ENCODE peak calls at places on chromosomes 6 and 20, in seven cellular contexts. G is NCI-H1417; X is BJ; M is Caki2; F is activated naive CD4-positive, alpha-beta T cell; E is Right ventricle myocardium inferior; W is memory B cell. O is an unnamed sample.

GRCh38 chr20:56501116-56501515 is 23.4 kb upstream of the FAM209A start:
- DNase-seq in M (no peak), F (no peak), E (no peak), X (no peak), G (no peak), W (no peak), O (no peak)

GRCh38 chr6:170150590-170150945 is 140.3 kb downstream of the DLL1 start:
- DNase-seq in W (no peak), E (no peak), F (no peak), M (no peak), G (no peak), X (no peak), O (no peak)

GRCh38 chr20:36624068-36624813 is 18.7 kb downstream of the RAB5IF start:
- DNase-seq in X (no peak), G (no peak), F (no peak), M (no peak), E (no peak), W (no peak), O (no peak)

GRCh38 chr6:797479-798077 is 104.6 kb upstream of the EXOC2 start:
- DNase-seq in G (peak; percentile 12), X (no peak), W (peak; percentile 21), E (no peak), M (peak; percentile 48), F (no peak), O (no peak)

GRCh38 chr6:156534594-156534993 is 242.6 kb upstream of the ARID1B start:
- DNase-seq in M (no peak), F (no peak), X (no peak), E (no peak), G (no peak), W (no peak), O (no peak)

GRCh38 chr20:54407446-54407845 is 67.9 kb upstream of the DOK5 start:
- DNase-seq in M (peak; percentile 71), G (no peak), W (no peak), E (no peak), F (no peak), X (no peak), O (no peak)

GRCh38 chr6:109336221-109336955 is 45.9 kb downstream of the CD164 start:
- DNase-seq in G (no peak), F (no peak), E (no peak), W (no peak), M (no peak), X (no peak), O (no peak)

GRCh38 chr6:144134176-144134575 is 16.1 kb upstream of the STX11 start:
- DNase-seq in W (no peak), E (no peak), X (no peak), F (no peak), G (no peak), M (no peak), O (no peak)

GRCh38 chr6:145772846-145773245 is 37.5 kb upstream of the EPM2A start:
- DNase-seq in W (no peak), E (no peak), M (no peak), F (no peak), X (no peak), G (no peak), O (no peak)

GRCh38 chr6:13715444-13715883 is 3.8 kb upstream of the RANBP9 start:
- DNase-seq in X (no peak), G (no peak), E (no peak), M (no peak), W (no peak), F (no peak), O (no peak)

GRCh38 chr6:33621396-33622388 is 570 bp downstream of the ITPR3 start:
- DNase-seq in W (peak; percentile 25), F (peak; percentile 13), E (no peak), M (peak; percentile 86), G (peak; percentile 64), X (no peak), O (no peak)

GRCh38 chr6:150139533-150139932 is 3.3 kb upstream of the PPP1R14C start:
- DNase-seq in W (no peak), F (no peak), G (no peak), E (no peak), X (no peak), M (no peak), O (no peak)

GRCh38 chr6:161192636-161193411 is 81.0 kb downstream of the AGPAT4 start:
- DNase-seq in E (no peak), W (no peak), F (no peak), M (no peak), X (no peak), G (no peak), O (no peak)

GRCh38 chr20:59933849-59934585 is 580 bp upstream of the SYCP2 start:
- DNase-seq in F (peak; percentile 40), G (peak; percentile 69), X (no peak), E (peak; percentile 92), M (peak; percentile 94), W (peak; percentile 77), O (peak; percentile 92)

GRCh38 chr6:15953152-15953880 is 175.6 kb upstream of the MYLIP start:
- DNase-seq in M (no peak), E (peak; percentile 49), F (no peak), X (no peak), W (no peak), G (no peak), O (peak; percentile 39)

GRCh38 chr20:59495894-59496510 is 108.3 kb upstream of the PHACTR3 start:
- DNase-seq in X (no peak), F (peak; percentile 23), W (peak; percentile 60), E (no peak), M (peak; percentile 58), G (peak; percentile 66), O (peak; percentile 62)

GRCh38 chr6:16964553-16965499 is 137.0 kb upstream of the STMND1 start:
- DNase-seq in X (no peak), F (peak; percentile 4), M (peak; percentile 79), E (peak; percentile 73), G (peak; percentile 64), W (peak; percentile 11), O (peak; percentile 73)

GRCh38 chr6:169966312-169967181 is 215.1 kb downstream of the ERMARD start:
- DNase-seq in W (no peak), X (no peak), F (no peak), G (no peak), M (no peak), E (no peak), O (no peak)

GRCh38 chr6:14454467-14454763 is 336.8 kb downstream of the CD83 start:
- DNase-seq in G (peak; percentile 55), E (no peak), M (no peak), F (no peak), W (no peak), X (no peak), O (no peak)

GRCh38 chr20:43994486-43995100 is 79.9 kb downstream of the TOX2 start:
- DNase-seq in W (no peak), M (no peak), X (no peak), F (no peak), G (no peak), E (no peak), O (no peak)

GRCh38 chr6:6614096-6614964 is 25.8 kb downstream of the LY86 start:
- DNase-seq in M (no peak), G (no peak), F (no peak), X (no peak), E (no peak), W (no peak), O (no peak)

GRCh38 chr6:45424628-45424955 is 46.9 kb upstream of the SUPT3H start:
- DNase-seq in F (no peak), E (no peak), M (no peak), X (no peak), G (no peak), W (peak; percentile 3), O (no peak)

GRCh38 chr6:144908004-144908403 is 622.9 kb downstream of the UTRN start:
- DNase-seq in E (no peak), F (no peak), W (no peak), G (no peak), M (no peak), X (no peak), O (no peak)

GRCh38 chr20:38833154-38833856 is 27.8 kb downstream of the PPP1R16B start:
- DNase-seq in W (no peak), F (no peak), E (no peak), X (no peak), G (no peak), M (no peak), O (no peak)

GRCh38 chr6:80622641-80623040 is 516.2 kb downstream of the BCKDHB start:
- DNase-seq in G (no peak), F (no peak), E (peak; percentile 74), M (peak; percentile 3), W (no peak), X (no peak), O (peak; percentile 66)

GRCh38 chr20:20395856-20396600 is 28.1 kb downstream of the INSM1 start:
- DNase-seq in W (no peak), E (no peak), G (peak; percentile 68), M (no peak), F (no peak), X (no peak), O (no peak)

GRCh38 chr6:132259070-132259469 is 142.2 kb downstream of the MOXD1 start:
- DNase-seq in E (no peak), G (no peak), W (no peak), X (no peak), M (no peak), F (no peak), O (no peak)

GRCh38 chr6:166626177-166627038 is 643 bp downstream of the RPS6KA2 start:
- DNase-seq in E (peak; percentile 78), G (peak; percentile 66), X (no peak), M (no peak), W (peak; percentile 11), F (peak; percentile 22), O (peak; percentile 58)

GRCh38 chr20:18224968-18225568 is 63.3 kb upstream of the ZNF133 start:
- DNase-seq in M (peak; percentile 91), G (no peak), W (no peak), X (peak; percentile 2), F (no peak), E (no peak), O (peak; percentile 52)

GRCh38 chr20:32777177-32777956 is 15.2 kb downstream of the DNMT3B start:
- DNase-seq in W (no peak), E (no peak), X (no peak), G (no peak), F (no peak), M (peak; percentile 84), O (no peak)

GRCh38 chr6:43076928-43077809 is 1.1 kb downstream of the PTK7 start:
- DNase-seq in E (no peak), G (no peak), F (no peak), M (no peak), X (no peak), W (no peak), O (no peak)

GRCh38 chr20:51382111-51382985 is 160.2 kb downstream of the NFATC2 start:
- DNase-seq in M (no peak), W (no peak), X (no peak), E (no peak), F (no peak), G (no peak), O (no peak)

GRCh38 chr20:32912688-32913087 is 54.0 kb downstream of the EFCAB8 start:
- DNase-seq in F (no peak), X (no peak), W (no peak), E (no peak), G (no peak), M (no peak), O (no peak)

GRCh38 chr6:13491538-13491937 is 4.1 kb upstream of the GFOD1 start:
- DNase-seq in G (no peak), F (no peak), E (no peak), W (no peak), X (no peak), M (no peak), O (no peak)

GRCh38 chr20:47080365-47080764 is 185.7 kb downstream of the EYA2 start:
- DNase-seq in E (no peak), G (no peak), F (no peak), X (no peak), W (no peak), M (no peak), O (no peak)

GRCh38 chr6:51025082-51025777 is 206.6 kb downstream of the TFAP2B start:
- DNase-seq in G (no peak), M (peak; percentile 38), X (no peak), W (no peak), F (no peak), E (no peak), O (no peak)

GRCh38 chr6:34771727-34772126 is 14.4 kb downstream of the SNRPC start:
- DNase-seq in G (no peak), W (no peak), E (no peak), X (peak; percentile 35), M (no peak), F (no peak), O (no peak)

GRCh38 chr6:1313755-1314503 is 2.0 kb downstream of the FOXQ1 start:
- DNase-seq in M (peak; percentile 73), E (no peak), G (no peak), F (no peak), W (no peak), X (no peak), O (no peak)

O was measured in heart left ventricle.